ENCODE peak calls at places on chromosomes 16 and 17, in seven cellular contexts. X, J, C, B, T, W and E are unnamed samples.

GRCh38 chr17:8185580-8186445 is 4.2 kb downstream of the BORCS6 start:
- DNase-seq in X (peak), J (peak), C (peak), B (peak), T (peak), W (peak), E (peak)

GRCh38 chr17:60524463-60525346 is 1.3 kb downstream of the APPBP2 start:
- DNase-seq in X (peak), J (peak), C (no peak), B (peak), T (no peak), W (no peak), E (no peak)

GRCh38 chr16:85437161-85438052 is 175.7 kb upstream of the GSE1 start:
- DNase-seq in X (no peak), J (no peak), C (no peak), B (no peak), T (no peak), W (no peak), E (no peak)

GRCh38 chr17:56678249-56679144 is 85.0 kb downstream of the NOG start:
- DNase-seq in X (no peak), J (no peak), C (no peak), B (no peak), T (no peak), W (peak), E (peak)

GRCh38 chr17:27294689-27295630 is 1.0 kb downstream of the WSB1 start:
- DNase-seq in X (peak), J (peak), C (peak), B (peak), T (no peak), W (peak), E (no peak)

GRCh38 chr17:46020023-46020735 is 21.1 kb downstream of the STH start:
- DNase-seq in X (no peak), J (no peak), C (no peak), B (no peak), T (no peak), W (no peak), E (no peak)

GRCh38 chr17:72400863-72401262 is 280.0 kb downstream of the SOX9 start:
- DNase-seq in X (no peak), J (no peak), C (no peak), B (no peak), T (no peak), W (no peak), E (no peak)

GRCh38 chr17:28878981-28879380 is 18.6 kb downstream of the FLOT2 start:
- DNase-seq in X (peak), J (peak), C (peak), B (peak), T (no peak), W (peak), E (no peak)

GRCh38 chr17:57614742-57615141 is 130.4 kb downstream of the CCDC182 start:
- DNase-seq in X (no peak), J (no peak), C (no peak), B (no peak), T (no peak), W (no peak), E (no peak)

GRCh38 chr17:67999291-67999911 is 3.1 kb upstream of the C17orf58 start:
- DNase-seq in X (peak), J (peak), C (no peak), B (no peak), T (no peak), W (no peak), E (no peak)

GRCh38 chr16:81719993-81720392 is 59.1 kb upstream of the PLCG2 start:
- DNase-seq in X (no peak), J (no peak), C (no peak), B (no peak), T (no peak), W (no peak), E (no peak)

GRCh38 chr17:49952912-49953497 is 16.0 kb upstream of the DLX4 start:
- DNase-seq in X (no peak), J (peak), C (no peak), B (peak), T (no peak), W (no peak), E (no peak)

GRCh38 chr16:50394215-50394802 is 25.5 kb upstream of the BRD7 start:
- DNase-seq in X (no peak), J (no peak), C (no peak), B (no peak), T (no peak), W (no peak), E (no peak)

GRCh38 chr16:80569440-80570105 is 28.8 kb downstream of the DYNLRB2 start:
- DNase-seq in X (peak), J (peak), C (no peak), B (peak), T (no peak), W (no peak), E (no peak)

GRCh38 chr17:30217054-30217453 is 18.4 kb downstream of the SLC6A4 start:
- DNase-seq in X (no peak), J (no peak), C (no peak), B (no peak), T (no peak), W (no peak), E (no peak)

GRCh38 chr16:57630402-57630787 is 2.0 kb downstream of the ADGRG1 start:
- DNase-seq in X (no peak), J (no peak), C (no peak), B (no peak), T (no peak), W (no peak), E (no peak)

GRCh38 chr16:11736903-11737302 is 5.8 kb downstream of the TXNDC11 start:
- DNase-seq in X (no peak), J (no peak), C (no peak), B (no peak), T (no peak), W (no peak), E (no peak)

GRCh38 chr16:51971184-51971583 is 575.8 kb downstream of the TOX3 start:
- DNase-seq in X (peak), J (peak), C (no peak), B (peak), T (no peak), W (peak), E (no peak)

GRCh38 chr16:50603206-50604064 is 55.2 kb downstream of the NKD1 start:
- DNase-seq in X (peak), J (peak), C (no peak), B (peak), T (no peak), W (no peak), E (no peak)

GRCh38 chr17:43438626-43439529 is 40.1 kb downstream of the ARL4D start:
- DNase-seq in X (no peak), J (no peak), C (no peak), B (no peak), T (no peak), W (no peak), E (no peak)

GRCh38 chr16:80536246-80536645 is 4.5 kb upstream of the DYNLRB2 start:
- DNase-seq in X (no peak), J (no peak), C (no peak), B (no peak), T (no peak), W (no peak), E (no peak)

GRCh38 chr16:5349101-5349500 is 251.5 kb upstream of the EEF2KMT start:
- DNase-seq in X (no peak), J (no peak), C (no peak), B (no peak), T (no peak), W (no peak), E (no peak)

GRCh38 chr16:2914233-2914632 is 2.5 kb downstream of the FLYWCH1 start:
- DNase-seq in X (no peak), J (no peak), C (no peak), B (no peak), T (no peak), W (no peak), E (no peak)
- TF ChIP-seq CTCF in X (no peak), J (no peak), C (no peak), B (no peak), T (no peak), W (no peak), E (no peak)

DNA sequence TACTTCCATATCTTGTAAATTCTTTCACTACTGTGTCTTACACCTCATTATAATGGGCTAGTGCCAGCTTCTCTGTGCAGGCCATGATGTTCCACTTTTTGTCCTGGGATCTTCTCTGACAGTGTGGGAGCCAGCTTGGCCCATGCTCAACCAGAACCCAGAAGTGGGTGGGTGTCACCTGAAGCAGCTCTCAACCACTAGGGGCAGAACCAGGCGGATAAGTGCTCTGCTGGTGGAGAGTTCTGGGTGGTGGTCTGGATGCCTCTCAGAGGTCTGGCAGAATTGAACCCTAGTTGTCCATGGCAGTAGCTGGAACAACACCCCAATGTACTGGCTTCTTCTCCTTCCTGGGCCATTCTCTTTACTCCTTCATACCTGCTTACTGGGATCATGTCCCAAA is 254.1 kb upstream of the N4BP1 start:
- DNase-seq in X (no peak), J (no peak), C (no peak), B (no peak), T (no peak), W (no peak), E (no peak)
- TF ChIP-seq CTCF in X (no peak), J (no peak), C (no peak), B (no peak), T (no peak), W (no peak), E (no peak)

GRCh38 chr17:80166446-80166845 is 3.4 kb upstream of the CARD14 start:
- DNase-seq in X (no peak), J (no peak), C (peak), B (no peak), T (no peak), W (no peak), E (no peak)

GRCh38 chr17:80171681-80172080 is 1.9 kb downstream of the CARD14 start:
- DNase-seq in X (no peak), J (no peak), C (no peak), B (no peak), T (no peak), W (no peak), E (no peak)

GRCh38 chr17:80169784-80170500 is at the start of gene CARD14:
- DNase-seq in X (no peak), J (no peak), C (peak), B (no peak), T (no peak), W (no peak), E (no peak)

GRCh38 chr17:80168371-80168770 is 1.5 kb upstream of the CARD14 start:
- DNase-seq in X (no peak), J (no peak), C (no peak), B (peak), T (no peak), W (no peak), E (no peak)

DNA sequence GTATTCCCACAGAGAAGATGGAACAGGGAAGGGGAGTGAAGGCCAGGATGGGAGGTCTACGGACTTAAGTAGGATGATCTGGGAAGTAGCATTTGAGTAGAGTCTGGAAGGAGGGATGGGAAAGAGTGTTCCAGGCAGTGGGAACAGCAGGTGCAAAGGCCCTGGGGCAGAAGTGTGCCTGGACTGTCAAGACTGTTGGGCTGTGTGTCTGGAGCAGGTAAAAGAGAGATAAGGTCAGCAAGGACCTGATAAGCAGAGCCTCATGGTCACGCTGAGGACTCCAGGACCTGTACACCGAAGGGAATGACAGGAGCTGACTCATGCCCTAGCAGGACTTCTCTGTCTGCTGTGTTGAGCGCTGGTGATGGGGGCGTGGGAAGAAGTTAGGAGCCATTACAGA is 723 bp upstream of the CARD14 start:
- DNase-seq in X (no peak), J (no peak), C (no peak), B (no peak), T (no peak), W (no peak), E (no peak)
- TF ChIP-seq CTCF in X (no peak), J (no peak), C (no peak), B (no peak), T (no peak), W (no peak), E (no peak)

DNA sequence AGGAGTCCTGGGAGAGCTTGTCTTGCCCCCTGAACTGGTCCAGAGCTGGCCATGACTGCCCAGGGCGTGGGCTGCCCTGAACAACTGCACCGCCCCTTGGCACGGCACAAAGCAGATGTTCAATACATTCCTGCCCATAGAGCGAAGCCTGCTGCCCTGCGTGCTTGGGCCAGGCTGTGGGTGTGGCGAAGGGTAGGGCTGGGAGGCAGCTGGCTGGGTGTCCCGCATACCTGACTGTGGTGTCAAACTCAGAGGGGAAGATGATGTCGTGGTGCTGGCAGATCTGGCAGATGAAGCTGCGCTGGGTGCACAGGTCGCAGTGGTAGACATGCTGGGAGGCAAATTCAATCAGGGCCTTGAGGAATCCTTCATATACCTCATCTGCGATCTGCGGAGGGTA is 124.2 kb upstream of the SMURF2 start:
- DNase-seq in X (no peak), J (no peak), C (peak), B (no peak), T (no peak), W (no peak), E (no peak)
- TF ChIP-seq CTCF in X (no peak), J (no peak), C (no peak), B (no peak), T (no peak), W (no peak), E (no peak)

DNA sequence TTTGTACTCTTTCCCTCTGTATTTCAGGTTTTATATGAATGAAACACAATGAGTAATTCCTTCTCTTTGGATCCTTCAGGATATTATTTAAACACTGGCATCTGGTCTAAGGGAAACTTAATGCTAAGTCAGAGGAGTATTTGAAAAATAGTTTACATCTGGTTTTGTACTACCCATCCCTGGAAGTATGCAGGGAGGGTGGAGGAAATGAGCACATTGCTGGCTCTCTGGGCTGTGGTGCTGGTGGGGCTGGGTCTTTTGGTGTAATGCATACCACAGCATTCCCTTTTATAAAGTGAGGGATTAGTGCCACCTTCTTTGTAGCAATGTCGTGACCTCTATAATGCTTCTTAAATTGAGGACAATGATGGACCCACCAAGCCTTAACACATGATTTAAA is 105.4 kb upstream of the AXIN2 start:
- DNase-seq in X (no peak), J (no peak), C (no peak), B (no peak), T (no peak), W (no peak), E (no peak)
- TF ChIP-seq CTCF in X (no peak), J (no peak), C (no peak), B (no peak), T (no peak), W (no peak), E (no peak)

GRCh38 chr16:30187556-30187865 is 4.1 kb downstream of the CORO1A start:
- DNase-seq in X (no peak), J (no peak), C (no peak), B (no peak), T (no peak), W (no peak), E (no peak)
- TF ChIP-seq CTCF in X (no peak), J (no peak), C (peak), B (no peak), T (no peak), W (no peak), E (peak)

DNA sequence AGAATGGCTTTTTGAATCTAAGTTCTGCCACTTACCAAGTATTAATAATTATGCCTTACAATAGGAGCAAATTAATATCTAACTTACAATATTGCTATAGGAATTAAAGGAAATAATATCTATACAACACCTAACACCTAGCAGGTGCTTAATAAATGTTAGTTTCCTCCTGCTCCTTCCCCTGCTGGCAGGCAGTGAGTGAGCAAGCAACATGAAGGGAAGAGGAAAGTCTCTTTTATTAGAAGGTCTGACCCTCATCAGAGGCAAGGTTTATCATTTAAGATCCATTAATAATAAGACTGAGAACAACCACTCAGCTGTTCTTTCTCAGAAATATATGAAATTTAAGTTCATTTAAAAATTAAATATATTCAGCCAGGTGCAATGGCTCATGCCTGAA is 6.7 kb upstream of the DYNC1LI2 start:
- DNase-seq in X (no peak), J (no peak), C (no peak), B (no peak), T (no peak), W (no peak), E (no peak)
- TF ChIP-seq CTCF in X (no peak), J (no peak), C (no peak), B (no peak), T (no peak), W (no peak), E (no peak)